ENCODE peak calls at places on chromosomes 12 and 14, in six cellular contexts. One of them, this sample, is unnamed.

GRCh38 chr12:109820921-109821381 is 12.2 kb downstream of the TRPV4 start:
- DNase-seq in heart right ventricle: no peak
- DNase-seq in ovary: no peak
- DNase-seq in cardiac fibroblast: no peak
- DNase-seq in keratinocyte: peak
- DNase-seq in Panc1: no peak
- DNase-seq in this sample: no peak

GRCh38 chr12:49355913-49356312 is 9.2 kb downstream of the DNAJC22 start:
- DNase-seq in ovary: no peak
- DNase-seq in Panc1: no peak
- DNase-seq in keratinocyte: no peak
- DNase-seq in cardiac fibroblast: no peak
- DNase-seq in heart right ventricle: no peak
- DNase-seq in this sample: no peak

GRCh38 chr12:168763-169525 is 45.0 kb downstream of the SLC6A12 start:
- DNase-seq in ovary: no peak
- DNase-seq in heart right ventricle: no peak
- DNase-seq in cardiac fibroblast: no peak
- DNase-seq in keratinocyte: no peak
- DNase-seq in Panc1: no peak
- DNase-seq in this sample: no peak

GRCh38 chr12:72289633-72290032 is 17.5 kb downstream of the TRHDE start:
- DNase-seq in ovary: no peak
- DNase-seq in keratinocyte: no peak
- DNase-seq in heart right ventricle: no peak
- DNase-seq in cardiac fibroblast: no peak
- DNase-seq in Panc1: no peak
- DNase-seq in this sample: no peak

GRCh38 chr14:73209943-73210342 is 27.4 kb upstream of the PAPLN start:
- DNase-seq in ovary: no peak
- DNase-seq in cardiac fibroblast: peak
- DNase-seq in Panc1: no peak
- DNase-seq in heart right ventricle: no peak
- DNase-seq in keratinocyte: no peak
- DNase-seq in this sample: no peak

GRCh38 chr14:31834616-31835015 is 242.5 kb upstream of the ARHGAP5 start:
- DNase-seq in Panc1: no peak
- DNase-seq in heart right ventricle: no peak
- DNase-seq in keratinocyte: no peak
- DNase-seq in cardiac fibroblast: peak
- DNase-seq in ovary: no peak
- DNase-seq in this sample: no peak

GRCh38 chr12:1590083-1590979 is 4.0 kb downstream of the FBXL14 start:
- DNase-seq in ovary: no peak
- DNase-seq in keratinocyte: no peak
- DNase-seq in cardiac fibroblast: peak
- DNase-seq in heart right ventricle: peak
- DNase-seq in Panc1: no peak
- DNase-seq in this sample: peak

GRCh38 chr14:88488081-88488480 is 66.7 kb downstream of the PTPN21 start:
- DNase-seq in cardiac fibroblast: no peak
- DNase-seq in Panc1: no peak
- DNase-seq in keratinocyte: no peak
- DNase-seq in ovary: no peak
- DNase-seq in heart right ventricle: no peak
- DNase-seq in this sample: no peak

GRCh38 chr12:131091413-131091975 is 137.8 kb downstream of the ADGRD1 start:
- DNase-seq in keratinocyte: no peak
- DNase-seq in Panc1: no peak
- DNase-seq in cardiac fibroblast: peak
- DNase-seq in ovary: peak
- DNase-seq in heart right ventricle: no peak
- DNase-seq in this sample: no peak

GRCh38 chr12:124453419-124454351 is 113.7 kb downstream of the NCOR2 start:
- DNase-seq in Panc1: peak
- DNase-seq in keratinocyte: no peak
- DNase-seq in cardiac fibroblast: peak
- DNase-seq in heart right ventricle: peak
- DNase-seq in ovary: peak
- DNase-seq in this sample: peak

GRCh38 chr12:57836442-57837375 is 9.8 kb downstream of the CTDSP2 start:
- DNase-seq in Panc1: no peak
- DNase-seq in keratinocyte: no peak
- DNase-seq in heart right ventricle: peak
- DNase-seq in cardiac fibroblast: peak
- DNase-seq in ovary: peak
- DNase-seq in this sample: peak

GRCh38 chr12:52139579-52140062 is 52.2 kb downstream of the KRT80 start:
- DNase-seq in ovary: no peak
- DNase-seq in Panc1: no peak
- DNase-seq in cardiac fibroblast: no peak
- DNase-seq in keratinocyte: no peak
- DNase-seq in heart right ventricle: no peak
- DNase-seq in this sample: peak

GRCh38 chr12:31387011-31387410 is 61.1 kb upstream of the SINHCAF start:
- DNase-seq in Panc1: no peak
- DNase-seq in ovary: no peak
- DNase-seq in keratinocyte: no peak
- DNase-seq in heart right ventricle: no peak
- DNase-seq in cardiac fibroblast: no peak
- DNase-seq in this sample: no peak

GRCh38 chr14:102500190-102500661 is 9.3 kb downstream of the ANKRD9 start:
- DNase-seq in ovary: no peak
- DNase-seq in keratinocyte: no peak
- DNase-seq in Panc1: no peak
- DNase-seq in heart right ventricle: peak
- DNase-seq in cardiac fibroblast: peak
- DNase-seq in this sample: no peak

GRCh38 chr12:124361074-124361965 is 66.4 kb downstream of the RFLNA start:
- DNase-seq in heart right ventricle: no peak
- DNase-seq in cardiac fibroblast: peak
- DNase-seq in keratinocyte: no peak
- DNase-seq in Panc1: no peak
- DNase-seq in ovary: no peak
- DNase-seq in this sample: no peak

GRCh38 chr12:622420-622819 is 40.8 kb downstream of the NINJ2 start:
- DNase-seq in cardiac fibroblast: peak
- DNase-seq in heart right ventricle: peak
- DNase-seq in ovary: no peak
- DNase-seq in Panc1: no peak
- DNase-seq in keratinocyte: no peak
- DNase-seq in this sample: no peak

GRCh38 chr12:101826766-101827368 is 3.9 kb downstream of the GNPTAB start:
- DNase-seq in cardiac fibroblast: no peak
- DNase-seq in keratinocyte: no peak
- DNase-seq in ovary: no peak
- DNase-seq in heart right ventricle: no peak
- DNase-seq in Panc1: no peak
- DNase-seq in this sample: no peak

GRCh38 chr12:6352198-6353173 is 10.6 kb upstream of the TNFRSF1A start:
- DNase-seq in Panc1: no peak
- DNase-seq in keratinocyte: no peak
- DNase-seq in ovary: no peak
- DNase-seq in heart right ventricle: no peak
- DNase-seq in cardiac fibroblast: no peak
- DNase-seq in this sample: no peak

GRCh38 chr14:70789361-70789760 is 20.0 kb downstream of the MAP3K9 start:
- DNase-seq in keratinocyte: no peak
- DNase-seq in ovary: peak
- DNase-seq in cardiac fibroblast: peak
- DNase-seq in Panc1: no peak
- DNase-seq in heart right ventricle: no peak
- DNase-seq in this sample: no peak

GRCh38 chr12:90965204-90965603 is 10.2 kb upstream of the CCER1 start:
- DNase-seq in keratinocyte: no peak
- DNase-seq in Panc1: no peak
- DNase-seq in cardiac fibroblast: no peak
- DNase-seq in ovary: no peak
- DNase-seq in heart right ventricle: no peak
- DNase-seq in this sample: no peak

GRCh38 chr14:103625361-103626095 is 3.5 kb upstream of the KLC1 start:
- DNase-seq in keratinocyte: no peak
- DNase-seq in heart right ventricle: no peak
- DNase-seq in cardiac fibroblast: no peak
- DNase-seq in ovary: no peak
- DNase-seq in Panc1: no peak
- DNase-seq in this sample: no peak

GRCh38 chr12:24948816-24949722 is at the start of gene BCAT1:
- DNase-seq in ovary: peak
- DNase-seq in heart right ventricle: peak
- DNase-seq in Panc1: no peak
- DNase-seq in cardiac fibroblast: peak
- DNase-seq in keratinocyte: no peak
- DNase-seq in this sample: peak

GRCh38 chr14:31510222-31510621 is 22.4 kb upstream of the GPR33 start:
- DNase-seq in ovary: no peak
- DNase-seq in heart right ventricle: no peak
- DNase-seq in keratinocyte: no peak
- DNase-seq in Panc1: peak
- DNase-seq in cardiac fibroblast: peak
- DNase-seq in this sample: no peak

GRCh38 chr12:75120202-75120774 is 89.4 kb downstream of the KCNC2 start:
- DNase-seq in heart right ventricle: no peak
- DNase-seq in ovary: no peak
- DNase-seq in Panc1: no peak
- DNase-seq in keratinocyte: no peak
- DNase-seq in cardiac fibroblast: no peak
- DNase-seq in this sample: no peak

GRCh38 chr12:111368291-111368683 is 608 bp downstream of the PHETA1 start:
- DNase-seq in keratinocyte: no peak
- DNase-seq in Panc1: no peak
- DNase-seq in ovary: no peak
- DNase-seq in cardiac fibroblast: no peak
- DNase-seq in heart right ventricle: peak
- DNase-seq in this sample: peak

GRCh38 chr12:13428538-13429265 is 232.2 kb downstream of the EMP1 start:
- DNase-seq in heart right ventricle: no peak
- DNase-seq in keratinocyte: no peak
- DNase-seq in ovary: no peak
- DNase-seq in cardiac fibroblast: no peak
- DNase-seq in Panc1: no peak
- DNase-seq in this sample: no peak

GRCh38 chr12:62259993-62260732 is at the start of gene USP15:
- DNase-seq in heart right ventricle: peak
- DNase-seq in ovary: peak
- DNase-seq in cardiac fibroblast: peak
- DNase-seq in Panc1: peak
- DNase-seq in keratinocyte: peak
- DNase-seq in this sample: peak

GRCh38 chr12:66288121-66288520 is 14.2 kb upstream of the HELB start:
- DNase-seq in Panc1: no peak
- DNase-seq in keratinocyte: no peak
- DNase-seq in ovary: no peak
- DNase-seq in cardiac fibroblast: no peak
- DNase-seq in heart right ventricle: no peak
- DNase-seq in this sample: no peak

GRCh38 chr12:7091660-7092228 is 501 bp downstream of the C1R start:
- DNase-seq in Panc1: no peak
- DNase-seq in cardiac fibroblast: no peak
- DNase-seq in ovary: peak
- DNase-seq in keratinocyte: no peak
- DNase-seq in heart right ventricle: peak
- DNase-seq in this sample: no peak

GRCh38 chr14:53542692-53543091 is 389.6 kb upstream of the DDHD1 start:
- DNase-seq in cardiac fibroblast: peak
- DNase-seq in heart right ventricle: peak
- DNase-seq in Panc1: no peak
- DNase-seq in ovary: peak
- DNase-seq in keratinocyte: no peak
- DNase-seq in this sample: no peak

DNA sequence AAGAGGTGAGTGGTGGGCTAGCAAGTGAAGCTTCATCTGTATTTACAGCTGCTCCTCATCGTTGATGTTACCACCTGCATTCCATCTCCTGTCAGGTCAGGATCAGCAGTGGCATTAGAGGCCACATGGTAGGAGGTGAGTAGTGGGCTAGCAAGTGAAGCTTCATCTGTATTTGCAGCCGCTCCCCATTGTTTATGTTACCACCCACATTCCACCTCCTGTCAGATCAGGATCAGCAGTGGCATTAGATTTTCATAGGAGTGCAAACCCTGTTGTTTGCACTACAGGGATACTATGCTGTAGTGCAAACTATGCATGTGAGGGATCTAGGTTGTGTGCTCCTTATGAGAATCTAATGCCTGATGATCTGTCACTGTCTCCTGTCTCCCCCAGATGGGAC is 519.1 kb downstream of the GLT1D1 start:
- DNase-seq in Panc1: no peak
- DNase-seq in heart right ventricle: no peak
- DNase-seq in cardiac fibroblast: no peak
- DNase-seq in ovary: no peak
- DNase-seq in keratinocyte: no peak
- DNase-seq in this sample: no peak
- TF ChIP-seq CTCF in Panc1: no peak
- TF ChIP-seq CTCF in heart right ventricle: no peak
- TF ChIP-seq CTCF in cardiac fibroblast: no peak
- TF ChIP-seq CTCF in ovary: no peak
- TF ChIP-seq CTCF in keratinocyte: no peak
- TF ChIP-seq CTCF in this sample: no peak

GRCh38 chr14:76473381-76474263 is 97.7 kb downstream of the ESRRB start:
- DNase-seq in keratinocyte: no peak
- DNase-seq in ovary: no peak
- DNase-seq in Panc1: no peak
- DNase-seq in cardiac fibroblast: peak
- DNase-seq in heart right ventricle: peak
- DNase-seq in this sample: peak
- TF ChIP-seq CTCF in keratinocyte: no peak
- TF ChIP-seq CTCF in ovary: no peak
- TF ChIP-seq CTCF in Panc1: no peak
- TF ChIP-seq CTCF in cardiac fibroblast: no peak
- TF ChIP-seq CTCF in heart right ventricle: peak
- TF ChIP-seq CTCF in this sample: peak

DNA sequence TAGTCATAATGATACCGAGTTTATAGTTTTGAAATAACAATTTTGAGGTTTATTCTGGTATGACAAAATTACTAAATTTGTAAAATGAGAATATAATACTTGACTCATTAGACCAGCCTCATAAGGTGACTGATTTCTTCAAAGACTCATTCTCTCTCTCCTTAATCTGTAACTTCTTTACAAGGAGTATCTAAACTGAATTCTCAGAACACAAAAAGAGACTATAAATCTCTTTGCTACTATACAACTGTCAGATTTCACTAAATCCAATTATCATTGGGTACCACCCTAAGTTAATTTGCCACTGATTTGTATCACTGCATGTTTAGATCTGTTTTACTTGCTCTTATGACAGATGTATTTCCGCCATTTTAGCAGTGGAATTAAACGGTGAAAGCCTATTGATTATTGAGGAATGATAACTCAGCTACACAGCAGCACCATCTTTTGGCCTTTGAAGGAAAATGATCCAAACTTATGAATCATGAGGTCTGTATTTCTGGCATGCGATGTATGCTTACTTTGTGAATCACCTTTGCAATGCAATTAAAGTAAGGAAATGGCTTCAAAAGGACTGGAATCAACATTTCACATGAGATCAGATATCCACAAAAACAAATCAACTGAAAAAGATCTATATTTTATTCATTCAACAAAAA is 161.2 kb downstream of the RERGL start:
- DNase-seq in keratinocyte: peak
- DNase-seq in heart right ventricle: no peak
- DNase-seq in Panc1: peak
- DNase-seq in cardiac fibroblast: peak
- DNase-seq in ovary: no peak
- DNase-seq in this sample: no peak
- TF ChIP-seq CTCF in keratinocyte: no peak
- TF ChIP-seq CTCF in heart right ventricle: no peak
- TF ChIP-seq CTCF in Panc1: peak
- TF ChIP-seq CTCF in cardiac fibroblast: peak
- TF ChIP-seq CTCF in ovary: no peak
- TF ChIP-seq CTCF in this sample: no peak

GRCh38 chr14:24212924-24213865 is at the start of gene CHMP4A:
- DNase-seq in Panc1: peak
- DNase-seq in cardiac fibroblast: peak
- DNase-seq in ovary: peak
- DNase-seq in keratinocyte: peak
- DNase-seq in heart right ventricle: peak
- DNase-seq in this sample: peak
- TF ChIP-seq CTCF in Panc1: no peak
- TF ChIP-seq CTCF in cardiac fibroblast: peak
- TF ChIP-seq CTCF in ovary: no peak
- TF ChIP-seq CTCF in keratinocyte: no peak
- TF ChIP-seq CTCF in heart right ventricle: no peak
- TF ChIP-seq CTCF in this sample: no peak